ENCODE peak calls at places on chromosomes 16 and 17, in nine cellular contexts. W is choroid plexus epithelial cell, I is tibial nerve, A is PC-9, M is fibroblast of pulmonary artery, H is AG10803, L is mesendoderm, E is heart right ventricle, O is gastrocnemius medialis. B is an unnamed sample.

GRCh38 chr16:23317751-23318150 is 15.6 kb downstream of the SCNN1B start:
- DNase-seq in W (no peak), I (no peak), A (no peak), M (no peak), H (no peak), L (no peak), E (no peak), O (no peak), B (no peak)

GRCh38 chr16:2071454-2072263 is 23.9 kb downstream of the TSC2 start:
- DNase-seq in W (no peak), I (no peak), A (no peak), M (no peak), H (no peak), L (no peak), E (no peak), O (no peak), B (no peak)

GRCh38 chr17:36631022-36631421 is 29.6 kb downstream of the MRM1 start:
- DNase-seq in W (no peak), I (no peak), A (no peak), M (no peak), H (no peak), L (no peak), E (no peak), O (no peak), B (no peak)

GRCh38 chr16:57616871-57617270 is 11.6 kb upstream of the ADGRG1 start:
- DNase-seq in W (no peak), I (no peak), A (no peak), M (no peak), H (no peak), L (no peak), E (no peak), O (no peak), B (no peak)

GRCh38 chr16:66752379-66752778 is 970 bp upstream of the DYNC1LI2 start:
- DNase-seq in W (no peak), I (no peak), A (no peak), M (no peak), H (no peak), L (no peak), E (no peak), O (no peak), B (no peak)

GRCh38 chr17:34556384-34556783 is 23.0 kb upstream of the TMEM132E start:
- DNase-seq in W (peak; percentile 16), I (no peak), A (no peak), M (peak; percentile 37), H (no peak), L (peak; percentile 90), E (no peak), O (no peak), B (peak; percentile 87)

GRCh38 chr16:86048221-86048620 is 149.3 kb downstream of the IRF8 start:
- DNase-seq in W (no peak), I (no peak), A (no peak), M (no peak), H (no peak), L (peak; percentile 51), E (no peak), O (no peak), B (no peak)

GRCh38 chr16:1509307-1510221 is 16.4 kb downstream of the TELO2 start:
- DNase-seq in W (no peak), I (no peak), A (no peak), M (no peak), H (no peak), L (no peak), E (peak; percentile 76), O (peak; percentile 80), B (no peak)

GRCh38 chr17:81285179-81285878 is 9.8 kb downstream of the SLC38A10 start:
- DNase-seq in W (peak; percentile 71), I (peak; percentile 58), A (no peak), M (peak; percentile 42), H (peak; percentile 12), L (no peak), E (peak; percentile 82), O (peak; percentile 57), B (no peak)

GRCh38 chr16:30893082-30893743 is 664 bp downstream of the BCL7C start:
- DNase-seq in W (no peak), I (no peak), A (no peak), M (no peak), H (no peak), L (no peak), E (peak; percentile 33), O (no peak), B (peak; percentile 71)

GRCh38 chr16:79691001-79691400 is 90.5 kb upstream of the MAF start:
- DNase-seq in W (no peak), I (no peak), A (no peak), M (no peak), H (no peak), L (peak; percentile 7), E (no peak), O (no peak), B (no peak)

GRCh38 chr17:31492206-31492605 is 100.7 kb downstream of the RAB11FIP4 start:
- DNase-seq in W (no peak), I (no peak), A (no peak), M (no peak), H (no peak), L (no peak), E (no peak), O (no peak), B (no peak)

GRCh38 chr17:18361837-18362380 is 1.4 kb downstream of the SHMT1 start:
- DNase-seq in W (no peak), I (no peak), A (no peak), M (no peak), H (no peak), L (no peak), E (no peak), O (no peak), B (no peak)

DNA sequence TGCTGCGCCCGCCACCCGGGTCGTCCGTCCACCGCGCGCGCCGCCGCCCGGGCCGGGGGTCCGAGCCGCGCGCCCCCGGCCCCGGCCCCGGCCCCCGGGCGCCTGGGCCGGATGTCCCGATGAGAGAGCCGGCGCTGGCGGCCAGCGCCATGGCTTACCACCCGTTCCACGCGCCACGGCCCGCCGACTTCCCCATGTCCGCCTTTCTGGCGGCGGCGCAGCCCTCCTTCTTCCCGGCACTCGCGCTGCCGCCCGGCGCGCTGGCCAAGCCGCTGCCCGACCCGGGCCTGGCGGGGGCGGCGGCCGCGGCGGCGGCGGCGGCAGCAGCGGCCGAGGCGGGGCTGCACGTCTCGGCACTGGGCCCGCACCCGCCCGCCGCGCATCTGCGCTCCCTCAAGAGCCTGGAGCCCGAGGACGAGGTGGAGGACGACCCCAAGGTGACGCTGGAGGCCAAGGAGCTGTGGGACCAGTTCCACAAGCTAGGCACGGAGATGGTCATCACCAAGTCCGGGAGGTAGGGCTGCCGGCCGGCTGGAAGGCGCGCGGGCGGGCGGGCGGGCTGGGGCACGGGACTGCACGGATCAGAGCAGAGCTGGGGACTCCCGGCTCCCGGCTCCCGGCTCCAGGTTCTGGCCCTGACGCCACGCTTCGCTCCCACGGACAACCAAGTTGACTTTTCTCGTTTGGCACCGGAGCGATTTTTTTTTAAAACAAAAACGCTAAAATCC is 579 bp downstream of the TBX2 start:
- DNase-seq in W (peak; percentile 48), I (no peak), A (peak; percentile 68), M (peak; percentile 54), H (no peak), L (peak; percentile 53), E (no peak), O (no peak), B (peak; percentile 52)
- H3K4me3 ChIP-seq in W (peak overlapping the region; percentile 72), I (peak overlapping the region; percentile 74), A (peak overlapping the region; percentile 45), M (peak overlapping the region; percentile 63), H (peak overlapping the region; percentile 67), L (no peak overlapping the region), E (peak overlapping the region; percentile 11), O (peak overlapping the region; percentile 58), B (peak overlapping the region; percentile 23)

GRCh38 chr16:26651884-26652283 is 414.8 kb upstream of the C16orf82 start:
- DNase-seq in W (no peak), I (no peak), A (no peak), M (no peak), H (no peak), L (no peak), E (no peak), O (no peak), B (no peak)
- H3K4me3 ChIP-seq in W (no peak overlapping the region), I (no peak overlapping the region), A (no peak overlapping the region), M (no peak overlapping the region), H (no peak overlapping the region), L (no peak overlapping the region), E (no peak overlapping the region), O (no peak overlapping the region), B (no peak overlapping the region)

GRCh38 chr17:8125196-8125946 is 1.5 kb upstream of the HES7 start:
- DNase-seq in W (peak; percentile 68), I (peak; percentile 97), A (peak; percentile 84), M (peak; percentile 69), H (peak; percentile 43), L (peak; percentile 86), E (peak; percentile 76), O (peak; percentile 68), B (peak; percentile 74)

GRCh38 chr17:8124350-8125195 is 667 bp upstream of the HES7 start:
- DNase-seq in W (peak; percentile 49), I (peak; percentile 10), A (peak; percentile 29), M (no peak), H (peak; percentile 34), L (peak; percentile 45), E (no peak), O (no peak), B (no peak)

GRCh38 chr17:8128125-8128784 is 4.3 kb upstream of the HES7 start:
- DNase-seq in W (no peak), I (no peak), A (no peak), M (no peak), H (no peak), L (no peak), E (no peak), O (no peak), B (no peak)

GRCh38 chr17:8125947-8126305 is 2.0 kb upstream of the HES7 start:
- DNase-seq in W (no peak), I (peak; percentile 10), A (no peak), M (no peak), H (no peak), L (peak; percentile 74), E (no peak), O (no peak), B (peak; percentile 75)

DNA sequence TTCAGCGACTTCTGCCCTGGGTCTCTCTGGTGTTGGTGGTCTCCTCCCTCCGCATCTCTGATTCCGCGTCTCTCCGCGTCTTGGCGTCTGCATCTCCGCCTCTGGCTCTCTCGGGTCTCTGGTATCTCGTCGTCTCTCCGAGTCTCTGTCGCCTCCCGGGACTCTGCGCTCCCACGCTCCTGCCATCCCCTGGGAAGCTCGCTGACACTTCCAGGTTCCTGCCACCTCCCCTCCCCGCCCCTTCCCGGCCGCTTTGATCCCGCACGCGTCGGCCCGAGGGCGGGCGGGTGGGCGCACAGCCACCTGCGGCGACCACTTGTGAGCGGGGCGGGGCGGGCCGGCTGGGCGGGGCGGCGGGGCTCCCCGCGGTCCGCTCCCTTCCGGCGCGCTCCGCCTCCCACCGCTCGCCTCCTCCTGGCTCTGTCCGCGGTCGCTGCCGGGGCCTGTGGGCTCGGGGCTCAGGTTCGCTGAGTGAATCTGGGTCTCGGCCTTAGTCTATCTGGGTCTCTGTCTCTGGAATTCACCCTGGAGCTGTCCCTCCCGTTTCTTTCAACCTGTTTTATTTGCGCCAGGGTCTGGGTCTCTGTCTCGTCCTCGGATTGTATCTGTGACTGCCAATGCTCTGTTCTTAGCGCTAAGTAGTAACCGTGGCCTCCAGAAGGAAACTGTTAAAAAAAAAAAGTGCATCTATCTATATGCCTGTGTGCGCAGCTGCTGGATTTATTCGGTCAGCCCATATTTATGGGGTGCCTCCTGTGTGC is 2.6 kb upstream of the HES7 start:
- DNase-seq in W (peak; percentile 62), I (peak; percentile 23), A (peak; percentile 61), M (no peak), H (peak; percentile 39), L (peak; percentile 45), E (peak; percentile 63), O (no peak), B (peak; percentile 69)
- H3K4me3 ChIP-seq in W (peak overlapping the region; percentile 62), I (peak overlapping the region; percentile 46), A (peak overlapping the region; percentile 81), M (peak overlapping the region; percentile 71), H (peak overlapping the region; percentile 74), L (peak overlapping the region; percentile 71), E (peak overlapping the region; percentile 40), O (peak overlapping the region; percentile 71), B (peak overlapping the region; percentile 66)

GRCh38 chr16:73172621-73173312 is 124.8 kb upstream of the ZFHX3 start:
- DNase-seq in W (peak; percentile 95), I (peak; percentile 83), A (peak; percentile 23), M (peak; percentile 96), H (peak; percentile 95), L (peak; percentile 80), E (peak; percentile 82), O (peak; percentile 38), B (peak; percentile 70)
- H3K4me3 ChIP-seq in W (peak overlapping the region; percentile 1), I (peak overlapping the region; percentile 5), A (no peak overlapping the region), M (no peak overlapping the region), H (no peak overlapping the region), L (no peak overlapping the region), E (no peak overlapping the region), O (no peak overlapping the region), B (no peak overlapping the region)

B was measured in GM23338.